ENCODE peak calls at places on chromosomes 6 and 20, in seven cellular contexts. T, G, Z, Q, E, X and H are unnamed samples.

GRCh38 chr20:37357481-37358365 is 11.8 kb downstream of the SRC start:
- DNase-seq in T (no peak), G (no peak), Z (no peak), Q (no peak), E (no peak), X (no peak), H (no peak)

GRCh38 chr6:111871207-111871606 is 2.0 kb downstream of the FYN start:
- DNase-seq in T (no peak), G (peak), Z (no peak), Q (peak), E (no peak), X (no peak), H (no peak)

GRCh38 chr6:84882768-84883766 is 118.7 kb upstream of the TBX18 start:
- DNase-seq in T (no peak), G (no peak), Z (no peak), Q (no peak), E (peak), X (peak), H (no peak)

GRCh38 chr6:4067673-4068072 is 11.3 kb downstream of the FAM217A start:
- DNase-seq in T (no peak), G (no peak), Z (no peak), Q (no peak), E (no peak), X (no peak), H (no peak)

GRCh38 chr6:75449625-75450206 is 43.9 kb downstream of the FILIP1 start:
- DNase-seq in T (no peak), G (no peak), Z (no peak), Q (no peak), E (peak), X (no peak), H (no peak)

GRCh38 chr6:87068804-87069203 is 26.1 kb downstream of the CGA start:
- DNase-seq in T (no peak), G (no peak), Z (no peak), Q (no peak), E (no peak), X (no peak), H (no peak)

GRCh38 chr20:58828141-58828540 is 22.6 kb downstream of the GNAS-AS1 start:
- DNase-seq in T (no peak), G (no peak), Z (no peak), Q (no peak), E (no peak), X (no peak), H (no peak)

GRCh38 chr6:135938588-135939215 is 87.2 kb downstream of the PDE7B start:
- DNase-seq in T (no peak), G (no peak), Z (no peak), Q (no peak), E (peak), X (peak), H (peak)

GRCh38 chr20:46324960-46325703 is 16.8 kb upstream of the CDH22 start:
- DNase-seq in T (no peak), G (no peak), Z (no peak), Q (no peak), E (peak), X (peak), H (peak)

GRCh38 chr6:12286381-12287132 is 3.6 kb upstream of the EDN1 start:
- DNase-seq in T (no peak), G (no peak), Z (no peak), Q (no peak), E (no peak), X (no peak), H (no peak)

GRCh38 chr6:69729870-69730449 is 66.8 kb downstream of the LMBRD1 start:
- DNase-seq in T (no peak), G (no peak), Z (no peak), Q (no peak), E (no peak), X (no peak), H (peak)

GRCh38 chr6:29531668-29532067 is 27.9 kb downstream of the UBD start:
- DNase-seq in T (no peak), G (no peak), Z (no peak), Q (no peak), E (no peak), X (no peak), H (no peak)

GRCh38 chr20:44848254-44849015 is 37.1 kb upstream of the YWHAB start:
- DNase-seq in T (no peak), G (no peak), Z (no peak), Q (no peak), E (no peak), X (no peak), H (no peak)

GRCh38 chr6:158939255-158940170 is 60.5 kb downstream of the RSPH3 start:
- DNase-seq in T (no peak), G (no peak), Z (no peak), Q (no peak), E (no peak), X (no peak), H (no peak)

GRCh38 chr20:58752565-58752964 is 60.0 kb downstream of the NPEPL1 start:
- DNase-seq in T (no peak), G (no peak), Z (no peak), Q (no peak), E (no peak), X (no peak), H (no peak)

GRCh38 chr6:56223995-56224394 is 23.4 kb downstream of the COL21A1 start:
- DNase-seq in T (no peak), G (no peak), Z (no peak), Q (no peak), E (peak), X (no peak), H (peak)

GRCh38 chr6:85452441-85452881 is 2.6 kb downstream of the NT5E start:
- DNase-seq in T (no peak), G (no peak), Z (no peak), Q (no peak), E (peak), X (no peak), H (no peak)

GRCh38 chr6:96899019-96899418 is 1.3 kb upstream of the NDUFAF4 start:
- DNase-seq in T (no peak), G (no peak), Z (no peak), Q (peak), E (peak), X (peak), H (peak)

GRCh38 chr6:42279144-42279781 is 61.6 kb upstream of the MRPS10 start:
- DNase-seq in T (no peak), G (no peak), Z (no peak), Q (no peak), E (peak), X (no peak), H (no peak)

GRCh38 chr6:147834377-147834776 is 325.9 kb downstream of the SAMD5 start:
- DNase-seq in T (no peak), G (no peak), Z (no peak), Q (no peak), E (no peak), X (no peak), H (no peak)

GRCh38 chr6:134821914-134822862 is 127.7 kb downstream of the ALDH8A1 start:
- DNase-seq in T (no peak), G (no peak), Z (no peak), Q (no peak), E (no peak), X (no peak), H (no peak)

GRCh38 chr6:16524380-16524707 is 236.9 kb downstream of the ATXN1 start:
- DNase-seq in T (no peak), G (no peak), Z (no peak), Q (no peak), E (no peak), X (no peak), H (no peak)

GRCh38 chr6:157978021-157978783 is 3.5 kb upstream of the SYNJ2 start:
- DNase-seq in T (no peak), G (no peak), Z (no peak), Q (no peak), E (no peak), X (no peak), H (no peak)

GRCh38 chr20:5182615-5183254 is 55.9 kb downstream of the CDS2 start:
- DNase-seq in T (no peak), G (no peak), Z (no peak), Q (no peak), E (no peak), X (no peak), H (no peak)

GRCh38 chr6:14540276-14540675 is 422.7 kb downstream of the CD83 start:
- DNase-seq in T (no peak), G (no peak), Z (no peak), Q (no peak), E (no peak), X (no peak), H (no peak)

GRCh38 chr20:23448167-23448566 is 4.5 kb downstream of the CST11 start:
- DNase-seq in T (no peak), G (no peak), Z (no peak), Q (no peak), E (no peak), X (no peak), H (no peak)

GRCh38 chr6:109736273-109737031 is 45.4 kb downstream of the FIG4 start:
- DNase-seq in T (no peak), G (no peak), Z (no peak), Q (no peak), E (no peak), X (no peak), H (no peak)

GRCh38 chr6:26251354-26252081 is 113.5 kb upstream of the BTN3A2 start:
- DNase-seq in T (peak), G (peak), Z (no peak), Q (no peak), E (no peak), X (no peak), H (peak)

GRCh38 chr6:137724018-137724403 is 143.0 kb upstream of the TNFAIP3 start:
- DNase-seq in T (no peak), G (no peak), Z (no peak), Q (no peak), E (peak), X (no peak), H (no peak)

GRCh38 chr6:40425192-40425919 is 161.8 kb downstream of the LRFN2 start:
- DNase-seq in T (no peak), G (no peak), Z (no peak), Q (no peak), E (no peak), X (no peak), H (no peak)

GRCh38 chr20:39935921-39936320 is 753.1 kb downstream of the MAFB start:
- DNase-seq in T (no peak), G (no peak), Z (no peak), Q (no peak), E (no peak), X (no peak), H (no peak)

GRCh38 chr20:52845044-52845443 is 127.1 kb upstream of the TSHZ2 start:
- DNase-seq in T (no peak), G (no peak), Z (no peak), Q (no peak), E (no peak), X (no peak), H (no peak)

GRCh38 chr20:60206259-60206658 is 248.0 kb downstream of the CDH26 start:
- DNase-seq in T (no peak), G (no peak), Z (no peak), Q (no peak), E (peak), X (peak), H (peak)

GRCh38 chr20:20253744-20254330 is 114.1 kb upstream of the INSM1 start:
- DNase-seq in T (no peak), G (no peak), Z (no peak), Q (no peak), E (no peak), X (no peak), H (no peak)

GRCh38 chr6:162251257-162251656 is 476.3 kb downstream of the PRKN start:
- DNase-seq in T (no peak), G (no peak), Z (no peak), Q (no peak), E (peak), X (peak), H (no peak)

GRCh38 chr6:143037470-143037869 is 23.2 kb upstream of the AIG1 start:
- DNase-seq in T (no peak), G (no peak), Z (no peak), Q (no peak), E (no peak), X (no peak), H (no peak)

GRCh38 chr6:166279393-166279679 is 28.9 kb downstream of the PRR18 start:
- DNase-seq in T (no peak), G (no peak), Z (no peak), Q (no peak), E (no peak), X (no peak), H (no peak)

GRCh38 chr6:122223251-122223650 is 176.2 kb upstream of the HSF2 start:
- DNase-seq in T (no peak), G (no peak), Z (no peak), Q (no peak), E (no peak), X (no peak), H (no peak)

GRCh38 chr6:33579828-33580714 is at the start of gene BAK1:
- DNase-seq in T (peak), G (peak), Z (peak), Q (peak), E (peak), X (peak), H (peak)

GRCh38 chr6:24332306-24332705 is 25.6 kb downstream of the DCDC2 start:
- DNase-seq in T (no peak), G (no peak), Z (no peak), Q (no peak), E (peak), X (no peak), H (peak)